ENCODE peak calls at places on chromosomes 7 and 10, in four cellular contexts. I is aorta; O is psoas muscle; Z is effector memory CD4-positive, alpha-beta T cell. M is an unnamed sample.

GRCh38 chr10:43417950-43418768 is 9.2 kb upstream of the HNRNPF start:
- DNase-seq in I (no peak), O (no peak), Z (peak; percentile 43), M (no peak)

GRCh38 chr7:8261711-8262695 is at the start of gene ICA1:
- DNase-seq in I (peak; percentile 83), O (peak; percentile 57), Z (no peak), M (peak; percentile 35)

GRCh38 chr10:541750-542371 is 147.6 kb downstream of the DIP2C start:
- DNase-seq in I (no peak), O (no peak), Z (no peak), M (no peak)

GRCh38 chr10:48464121-48464870 is 140.6 kb downstream of the ARHGAP22 start:
- DNase-seq in I (no peak), O (no peak), Z (no peak), M (no peak)

GRCh38 chr7:114084381-114085312 is 165.8 kb upstream of the PPP1R3A start:
- DNase-seq in I (peak; percentile 84), O (peak; percentile 39), Z (no peak), M (peak; percentile 41)

GRCh38 chr7:27046854-27047549 is 48.8 kb downstream of the HOXA1 start:
- DNase-seq in I (no peak), O (no peak), Z (no peak), M (no peak)

GRCh38 chr10:26031300-26031699 is 97.3 kb downstream of the MYO3A start:
- DNase-seq in I (no peak), O (no peak), Z (no peak), M (no peak)

GRCh38 chr10:89206402-89207180 is 526 bp downstream of the CH25H start:
- DNase-seq in I (peak; percentile 77), O (no peak), Z (no peak), M (peak; percentile 34)

GRCh38 chr10:89236221-89236620 is 15.4 kb downstream of the LIPA start:
- DNase-seq in I (no peak), O (no peak), Z (no peak), M (no peak)

GRCh38 chr7:43565786-43566185 is 17.1 kb upstream of the STK17A start:
- DNase-seq in I (no peak), O (no peak), Z (no peak), M (no peak)

GRCh38 chr10:115831025-115831424 is 442.0 kb downstream of the GFRA1 start:
- DNase-seq in I (no peak), O (no peak), Z (no peak), M (no peak)

GRCh38 chr10:80501381-80501912 is 36.3 kb upstream of the SH2D4B start:
- DNase-seq in I (peak; percentile 52), O (no peak), Z (no peak), M (no peak)

GRCh38 chr7:45865594-45866410 is 7.1 kb downstream of the CCDC201 start:
- DNase-seq in I (peak; percentile 26), O (no peak), Z (no peak), M (no peak)

GRCh38 chr10:34526758-34527730 is 288.1 kb downstream of the PARD3 start:
- DNase-seq in I (no peak), O (no peak), Z (no peak), M (no peak)

GRCh38 chr7:44977304-44977858 is 1.4 kb downstream of the MYO1G start:
- DNase-seq in I (peak; percentile 73), O (no peak), Z (peak; percentile 50), M (no peak)

GRCh38 chr7:103711413-103711812 is 265.4 kb upstream of the SLC26A5 start:
- DNase-seq in I (no peak), O (no peak), Z (no peak), M (no peak)

GRCh38 chr10:62582098-62582705 is 208.0 kb downstream of the ZNF365 start:
- DNase-seq in I (no peak), O (no peak), Z (no peak), M (no peak)

GRCh38 chr10:34985823-34986222 is 104.3 kb downstream of the CUL2 start:
- DNase-seq in I (no peak), O (no peak), Z (no peak), M (no peak)

GRCh38 chr7:132131196-132131595 is 445.1 kb downstream of the PLXNA4 start:
- DNase-seq in I (no peak), O (no peak), Z (no peak), M (no peak)

GRCh38 chr7:111765936-111766643 is 203.8 kb upstream of the IMMP2L start:
- DNase-seq in I (no peak), O (no peak), Z (no peak), M (no peak)

GRCh38 chr10:131829156-131829930 is 71.5 kb upstream of the PPP2R2D start:
- DNase-seq in I (peak; percentile 55), O (no peak), Z (no peak), M (no peak)

GRCh38 chr7:91347288-91347687 is 83.1 kb downstream of the FZD1 start:
- DNase-seq in I (no peak), O (no peak), Z (no peak), M (no peak)

GRCh38 chr10:42977032-42977416 is 99.8 kb upstream of the RET start:
- DNase-seq in I (peak; percentile 31), O (no peak), Z (no peak), M (peak; percentile 9)

GRCh38 chr7:92768501-92769360 is 67.6 kb downstream of the CDK6 start:
- DNase-seq in I (no peak), O (no peak), Z (no peak), M (no peak)

DNA sequence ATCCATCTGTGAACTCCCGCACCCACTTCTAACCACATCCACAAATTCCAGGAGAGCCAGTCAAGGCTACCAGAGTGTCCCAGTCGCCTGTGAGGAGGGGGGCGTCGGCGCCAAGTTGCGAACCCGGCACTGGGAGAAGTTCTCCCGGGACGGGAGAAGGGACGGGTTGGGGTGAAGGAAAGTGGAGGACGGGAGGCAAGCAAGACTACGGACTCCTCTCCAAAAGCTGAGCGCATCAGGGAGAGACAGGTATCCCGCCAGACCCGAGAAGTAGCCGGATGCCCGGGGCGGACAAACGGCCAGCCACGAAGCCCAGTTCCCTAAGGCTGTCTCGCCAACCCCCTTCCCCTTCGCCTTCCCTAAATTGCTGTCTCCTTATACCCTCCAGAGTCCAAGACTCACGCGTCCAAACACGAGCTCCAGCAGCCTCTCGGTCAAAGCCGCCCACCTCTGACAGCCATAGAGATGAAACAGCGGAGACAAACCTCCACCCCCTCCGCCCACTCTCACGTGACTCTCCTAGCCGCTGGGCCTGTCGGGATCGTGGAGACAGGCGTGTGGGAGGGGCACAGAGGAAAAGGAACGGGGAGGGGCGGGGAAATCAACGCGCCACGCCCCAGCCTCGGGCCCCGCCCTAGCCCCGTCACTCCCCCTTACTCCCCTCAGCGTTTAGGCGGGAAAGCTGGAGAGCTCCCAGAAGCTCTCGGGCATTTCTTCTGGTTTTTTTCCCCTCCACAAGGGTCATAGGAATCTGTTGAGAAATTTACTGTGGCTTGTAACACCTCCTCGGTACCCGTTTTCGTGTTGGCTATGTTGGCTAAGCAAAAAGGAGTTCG is at the start of gene MICU1:
- DNase-seq in I (peak; percentile 98), O (peak; percentile 96), Z (peak; percentile 90), M (peak; percentile 97)
- H3K27ac ChIP-seq in I (peak within 1 kb of the TSS; percentile 7), O (peak within 1 kb of the TSS; percentile 86), Z (peak within 1 kb of the TSS; percentile 57), M (peak within 1 kb of the TSS; percentile 28)

DNA sequence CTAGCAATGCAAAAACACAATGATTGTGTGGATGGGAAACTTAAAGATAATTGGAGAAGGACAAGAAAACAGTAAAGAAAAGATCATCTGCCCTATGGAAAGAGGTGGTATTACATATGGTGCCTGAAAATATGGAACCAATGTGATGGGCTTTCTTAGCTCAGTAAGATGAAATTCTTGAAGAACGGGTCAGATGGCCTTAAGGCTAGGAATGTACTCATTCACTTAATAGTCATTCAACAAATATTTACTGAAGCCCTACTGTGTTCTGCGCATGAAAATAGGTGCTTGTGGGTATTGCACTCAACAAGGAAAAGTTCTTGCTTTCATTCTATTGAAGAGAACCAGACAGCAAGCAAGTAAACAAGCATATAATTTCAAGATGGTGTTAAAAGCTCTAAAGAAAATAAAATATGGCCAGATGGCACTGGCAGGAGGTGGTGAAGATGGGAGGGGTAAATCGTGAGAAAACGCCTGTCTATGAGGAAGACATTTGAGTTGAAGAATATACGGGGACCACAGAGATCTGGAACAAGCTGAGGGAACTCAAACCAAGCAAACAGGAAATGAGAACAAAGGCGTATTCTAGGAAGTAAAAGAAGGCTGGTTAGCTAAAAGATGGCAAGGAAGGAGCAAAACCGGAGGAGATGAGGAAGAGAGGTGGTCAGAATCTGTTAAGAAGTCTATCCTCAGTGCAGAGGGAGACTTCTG is 179.6 kb downstream of the ANK3 start:
- DNase-seq in I (no peak), O (no peak), Z (no peak), M (no peak)
- H3K27ac ChIP-seq in I (no peak overlapping the region), O (no peak overlapping the region), Z (no peak overlapping the region), M (peak overlapping the region; percentile 55)

GRCh38 chr10:125016611-125017202 is 74.8 kb downstream of the ZRANB1 start:
- DNase-seq in I (no peak), O (peak; percentile 70), Z (no peak), M (no peak)
- H3K27ac ChIP-seq in I (peak overlapping the region; percentile 54), O (peak overlapping the region; percentile 85), Z (no peak overlapping the region), M (peak overlapping the region; percentile 73)

DNA sequence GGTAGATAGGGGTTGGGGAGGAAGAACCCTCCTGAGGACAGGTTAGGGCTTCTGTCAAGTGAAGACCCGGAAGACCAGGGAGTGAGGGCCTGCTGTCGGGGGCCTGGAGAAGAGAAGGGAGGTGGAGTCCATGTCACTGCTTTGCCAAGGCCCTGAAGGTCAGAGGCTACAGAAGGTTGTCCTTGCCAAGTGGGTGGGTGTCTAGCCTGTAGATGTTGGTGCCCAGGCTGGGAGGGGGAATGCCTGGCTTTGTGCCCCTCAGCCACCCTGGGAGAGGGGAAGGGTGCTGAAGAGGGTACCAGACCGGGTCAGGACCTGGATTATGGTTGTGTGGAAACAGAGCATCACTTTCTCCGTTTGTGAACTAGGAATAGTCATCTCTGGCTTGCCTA is 67.2 kb upstream of the AQP1 start:
- DNase-seq in I (no peak), O (no peak), Z (no peak), M (no peak)
- H3K27ac ChIP-seq in I (peak overlapping the region; percentile 91), O (no peak overlapping the region), Z (no peak overlapping the region), M (no peak overlapping the region)

DNA sequence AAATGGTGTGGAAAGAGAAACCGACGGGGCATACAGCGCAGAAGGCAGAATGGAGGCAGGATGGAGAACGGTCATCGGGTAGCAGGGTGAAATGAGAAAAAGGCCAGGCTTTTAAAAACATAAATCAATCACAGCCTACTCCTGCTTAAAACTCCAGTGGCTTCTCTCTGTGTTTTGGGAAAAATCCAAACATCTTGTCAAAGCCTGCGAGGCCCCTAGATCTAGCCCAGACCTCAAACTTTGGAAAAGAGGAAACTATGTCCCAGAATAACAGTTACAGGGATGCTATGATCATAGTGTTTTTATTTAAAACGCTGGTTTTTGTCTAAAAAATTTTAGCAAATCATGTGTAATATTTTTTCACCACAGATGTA is 41.1 kb downstream of the PPP1R3C start:
- DNase-seq in I (no peak), O (no peak), Z (no peak), M (no peak)
- H3K27ac ChIP-seq in I (peak overlapping the region; percentile 98), O (peak overlapping the region; percentile 95), Z (no peak overlapping the region), M (peak overlapping the region; percentile 24)